ENCODE peak calls at places on chromosomes 1 and 21, in nine cellular contexts. S is omental fat pad, K is psoas muscle, C is mammary epithelial cell, T is fibroblast of mammary gland, Z is MM.1S, D is Calu3, V is prostate gland, P is OCI-LY7. F is an unnamed sample.

GRCh38 chr21:42526379-42526727 is 12.7 kb downstream of the SLC37A1 start:
- DNase-seq in V (no peak), C (no peak), Z (no peak), T (no peak), P (no peak), S (no peak), K (no peak), D (peak), F (no peak)

GRCh38 chr1:119743308-119743707 is 25.4 kb downstream of the HMGCS2 start:
- DNase-seq in T (peak), Z (no peak), D (no peak), S (no peak), P (no peak), C (no peak), V (no peak), K (no peak), F (no peak)

GRCh38 chr1:228083871-228084278 is 1.4 kb downstream of the ARF1 start:
- DNase-seq in Z (peak), P (no peak), C (no peak), T (no peak), V (no peak), D (no peak), S (no peak), K (peak), F (no peak)

GRCh38 chr1:119217429-119217828 is 77.0 kb upstream of the WARS2 start:
- DNase-seq in D (no peak), P (no peak), T (no peak), V (no peak), K (no peak), C (no peak), Z (no peak), S (no peak), F (no peak)

GRCh38 chr1:228007801-228008341 is 1.1 kb downstream of the WNT3A start:
- DNase-seq in Z (no peak), T (no peak), D (no peak), V (no peak), C (no peak), P (no peak), K (no peak), S (no peak), F (peak)

GRCh38 chr21:31659286-31660133 is at the start of gene SOD1:
- DNase-seq in S (peak), K (peak), P (peak), Z (peak), T (peak), V (peak), C (peak), D (peak), F (peak)

GRCh38 chr21:26140185-26140584 is 30.4 kb downstream of the APP start:
- DNase-seq in S (no peak), K (peak), P (no peak), V (no peak), C (peak), D (peak), T (peak), Z (no peak), F (no peak)

GRCh38 chr1:206608108-206608698 is 4.1 kb downstream of the EIF2D start:
- DNase-seq in V (no peak), D (peak), C (peak), Z (peak), T (peak), P (peak), K (no peak), S (no peak), F (peak)

GRCh38 chr1:10624256-10625050 is 149.7 kb downstream of the PEX14 start:
- DNase-seq in T (no peak), S (no peak), K (no peak), Z (no peak), C (no peak), V (no peak), D (no peak), P (no peak), F (no peak)

GRCh38 chr1:202935863-202936262 is 8.8 kb upstream of the KLHL12 start:
- DNase-seq in C (no peak), V (no peak), D (no peak), T (peak), S (no peak), P (no peak), K (no peak), Z (no peak), F (no peak)

GRCh38 chr1:94335950-94336349 is 82.2 kb upstream of the ABCD3 start:
- DNase-seq in T (peak), Z (peak), P (peak), V (peak), S (no peak), D (peak), K (peak), C (peak), F (peak)

GRCh38 chr21:31374430-31374829 is 30.4 kb upstream of the TIAM1 start:
- DNase-seq in C (no peak), P (no peak), K (no peak), T (no peak), V (no peak), Z (no peak), D (no peak), S (no peak), F (no peak)

GRCh38 chr1:150708595-150708994 is 11.6 kb upstream of the GOLPH3L start:
- DNase-seq in D (no peak), T (no peak), K (no peak), C (no peak), P (no peak), Z (no peak), V (no peak), S (no peak), F (peak)

GRCh38 chr1:116394270-116394669 is 21.2 kb downstream of the ATP1A1 start:
- DNase-seq in D (no peak), T (no peak), C (no peak), K (no peak), P (no peak), Z (no peak), S (no peak), V (no peak), F (no peak)

GRCh38 chr1:155794605-155795265 is 62.3 kb downstream of the GON4L start:
- DNase-seq in S (no peak), P (no peak), T (no peak), C (no peak), Z (no peak), K (no peak), V (no peak), D (no peak), F (no peak)

GRCh38 chr1:12601690-12602632 is 16.0 kb downstream of the DHRS3 start:
- DNase-seq in C (peak), D (peak), Z (no peak), T (peak), V (no peak), K (no peak), S (peak), P (no peak), F (no peak)

GRCh38 chr1:228228601-228229074 is 20.8 kb downstream of the OBSCN start:
- DNase-seq in Z (no peak), P (no peak), T (peak), D (no peak), C (peak), K (no peak), S (no peak), V (no peak), F (no peak)

GRCh38 chr1:21626921-21627339 is 42.2 kb downstream of the RAP1GAP start:
- DNase-seq in V (no peak), P (no peak), C (peak), K (no peak), T (no peak), D (peak), Z (no peak), S (no peak), F (no peak)

GRCh38 chr1:42420911-42421585 is 34.8 kb downstream of the ZMYND12 start:
- DNase-seq in Z (no peak), V (peak), S (no peak), T (peak), P (no peak), C (peak), K (peak), D (no peak), F (no peak)

GRCh38 chr1:40309374-40310128 is 7.5 kb downstream of the COL9A2 start:
- DNase-seq in P (no peak), T (no peak), K (no peak), D (no peak), V (no peak), S (no peak), Z (no peak), C (no peak), F (no peak)

GRCh38 chr1:26351591-26352337 is 2.2 kb downstream of the CRYBG2 start:
- DNase-seq in V (no peak), K (no peak), D (peak), C (peak), T (peak), S (no peak), Z (no peak), P (no peak), F (no peak)

GRCh38 chr1:41361495-41362356 is 492 bp downstream of the FOXO6 start:
- DNase-seq in Z (no peak), D (peak), S (no peak), P (peak), V (no peak), T (no peak), K (peak), C (no peak), F (peak)

GRCh38 chr1:227780101-227781044 is 35.1 kb upstream of the PRSS38 start:
- DNase-seq in Z (no peak), T (no peak), P (no peak), V (no peak), S (peak), K (no peak), C (no peak), D (no peak), F (no peak)

GRCh38 chr21:14453339-14453738 is 70.4 kb upstream of the HSPA13 start:
- DNase-seq in C (no peak), V (no peak), S (no peak), P (no peak), Z (peak), D (no peak), K (no peak), T (no peak), F (peak)

GRCh38 chr1:215665212-215665611 is 98.1 kb downstream of the KCTD3 start:
- DNase-seq in S (no peak), T (peak), K (no peak), Z (no peak), C (peak), P (no peak), D (no peak), V (no peak), F (peak)

GRCh38 chr1:58576727-58577675 is at the start of gene TACSTD2:
- DNase-seq in S (no peak), K (peak), P (no peak), T (no peak), D (peak), C (peak), Z (no peak), V (peak), F (no peak)

GRCh38 chr1:245197911-245198379 is 43.2 kb downstream of the KIF26B start:
- DNase-seq in K (no peak), V (no peak), S (no peak), C (peak), Z (peak), D (no peak), T (peak), P (no peak), F (no peak)

GRCh38 chr1:20725189-20726106 is 7.1 kb downstream of the SH2D5 start:
- DNase-seq in S (no peak), P (no peak), C (peak), V (no peak), K (no peak), Z (no peak), D (no peak), T (peak), F (no peak)

GRCh38 chr1:21289127-21289526 is 1.1 kb downstream of the ECE1 start:
- DNase-seq in T (no peak), P (no peak), Z (no peak), C (no peak), K (no peak), D (no peak), V (no peak), S (no peak), F (no peak)

GRCh38 chr1:9438431-9439073 is 100.7 kb upstream of the SLC25A33 start:
- DNase-seq in T (peak), D (peak), K (peak), Z (no peak), P (no peak), S (peak), V (no peak), C (peak), F (no peak)

GRCh38 chr1:3031401-3032221 is 10.3 kb downstream of the ACTRT2 start:
- DNase-seq in P (no peak), V (no peak), K (peak), T (no peak), C (no peak), Z (no peak), D (no peak), S (no peak), F (no peak)

DNA sequence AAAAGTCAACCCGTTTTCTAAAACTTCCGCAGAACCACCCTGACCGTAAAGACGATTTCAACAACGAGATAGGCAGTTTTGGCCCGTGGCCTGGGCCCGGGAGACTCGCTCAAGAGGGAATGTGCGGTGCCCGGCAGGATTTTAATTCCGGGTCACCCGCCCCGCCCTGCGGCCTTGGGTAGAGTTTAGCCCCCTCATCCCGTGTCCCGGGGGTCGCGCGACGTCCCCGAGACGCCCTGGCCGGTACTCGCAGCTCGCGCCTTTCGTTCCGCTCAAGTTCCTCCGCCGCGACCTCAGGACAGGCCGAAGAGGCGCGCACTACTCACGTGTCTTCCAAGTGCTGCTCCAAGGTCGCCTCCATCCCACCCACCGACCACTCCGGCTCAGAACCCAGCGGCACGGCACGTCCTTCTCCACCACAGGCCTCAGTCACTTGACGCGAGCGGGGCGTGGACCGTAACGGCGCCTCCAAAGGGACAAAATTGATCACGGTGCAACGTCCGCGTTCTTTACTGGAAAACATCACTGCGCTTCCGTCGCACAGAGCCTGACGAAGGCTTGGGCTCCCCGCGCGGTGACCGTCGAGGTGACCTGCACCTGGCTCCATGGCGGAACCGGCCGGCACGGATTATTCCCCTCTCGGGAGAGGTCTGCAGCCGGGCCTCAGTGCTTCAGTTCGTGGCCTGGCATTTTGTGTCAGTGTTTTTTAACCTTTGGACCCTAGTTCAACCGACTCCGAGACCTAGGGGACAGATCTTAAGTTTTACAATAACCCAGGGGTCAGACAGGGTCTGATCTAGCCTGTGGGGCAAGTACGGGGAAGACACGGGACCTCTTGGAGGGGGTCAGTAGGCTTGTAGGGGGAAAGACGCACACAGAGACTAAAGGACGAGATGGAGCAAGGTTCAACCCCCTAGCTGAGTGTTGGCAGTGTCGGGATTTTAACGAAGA is at the start of gene LAMTOR5:
- DNase-seq in K (peak), T (peak), P (peak), V (peak), S (peak), D (peak), Z (peak), C (peak), F (peak)
- TF ChIP-seq CTCF in K (no peak), T (no peak), P (peak), V (peak), S (no peak), D (no peak), Z (no peak), C (peak), F (no peak)

GRCh38 chr1:6251233-6251632 is 7.3 kb downstream of the HES3 start:
- DNase-seq in P (no peak), K (no peak), Z (no peak), C (no peak), T (no peak), D (no peak), V (no peak), S (no peak), F (no peak)

GRCh38 chr1:6247651-6248050 is 3.7 kb downstream of the HES3 start:
- DNase-seq in K (no peak), C (no peak), S (no peak), V (no peak), T (no peak), D (no peak), Z (no peak), P (no peak), F (no peak)

GRCh38 chr1:6248161-6248776 is 4.3 kb downstream of the HES3 start:
- DNase-seq in P (no peak), Z (no peak), T (no peak), D (no peak), V (no peak), K (no peak), C (no peak), S (no peak), F (no peak)

GRCh38 chr1:6249732-6250689 is 6.0 kb downstream of the HES3 start:
- DNase-seq in T (no peak), P (no peak), D (no peak), V (no peak), C (no peak), Z (no peak), S (no peak), K (no peak), F (peak)

GRCh38 chr1:6248798-6249731 is 5.1 kb downstream of the HES3 start:
- DNase-seq in D (no peak), S (no peak), K (peak), C (no peak), V (no peak), T (peak), Z (no peak), P (no peak), F (peak)
- TF ChIP-seq CTCF in D (no peak), S (no peak), K (no peak), C (no peak), V (no peak), T (no peak), Z (no peak), P (no peak), F (no peak)

GRCh38 chr1:57232500-57232899 is 191.4 kb downstream of the DAB1 start:
- DNase-seq in T (peak), Z (no peak), V (no peak), P (no peak), C (peak), K (no peak), S (no peak), D (no peak), F (no peak)
- TF ChIP-seq CTCF in T (no peak), Z (no peak), V (no peak), P (peak), C (peak), K (no peak), S (no peak), D (no peak), F (no peak)

DNA sequence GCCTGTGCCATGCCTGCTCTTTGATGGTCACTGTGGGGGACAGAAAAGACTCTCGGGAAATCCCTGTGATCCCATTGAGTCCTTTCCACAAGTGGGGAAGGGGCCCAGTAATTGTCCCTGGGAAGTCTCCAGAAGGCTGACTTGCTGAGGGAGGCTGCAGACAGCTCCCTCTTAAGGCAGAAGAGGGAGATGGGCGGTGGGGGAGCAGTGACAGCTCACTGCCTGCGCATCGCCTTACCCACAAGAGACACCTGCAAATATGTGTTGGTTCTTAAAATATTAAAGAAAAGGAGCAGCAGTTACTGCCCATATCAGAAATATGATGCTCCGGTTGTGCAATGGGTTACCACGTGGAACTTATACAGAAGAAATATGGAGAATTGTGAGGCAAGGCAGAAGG is 7.1 kb upstream of the CAMK1G start:
- DNase-seq in P (no peak), T (no peak), S (no peak), C (no peak), V (no peak), D (no peak), Z (no peak), K (no peak), F (no peak)
- TF ChIP-seq CTCF in P (no peak), T (no peak), S (no peak), C (no peak), V (no peak), D (no peak), Z (no peak), K (no peak), F (no peak)